ENCODE peak calls at places on chromosomes 6 and 20, in four cellular contexts. M is K562, B is A549, A is GM12878. W is an unnamed sample.

GRCh38 chr20:61979701-61980635 is 85.7 kb downstream of the TAF4 start:
- DNase-seq in M (no peak), B (no peak), A (no peak), W (no peak)

GRCh38 chr6:151408858-151409257 is 17.5 kb upstream of the ZBTB2 start:
- DNase-seq in M (no peak), B (no peak), A (no peak), W (no peak)

GRCh38 chr6:10954590-10955010 is 67.7 kb downstream of the SYCP2L start:
- DNase-seq in M (peak; percentile 81), B (peak; percentile 30), A (peak; percentile 31), W (peak; percentile 82)

GRCh38 chr6:151675746-151676459 is 131.6 kb upstream of the ESR1 start:
- DNase-seq in M (peak; percentile 85), B (peak; percentile 46), A (peak; percentile 11), W (peak; percentile 64)

GRCh38 chr6:30709101-30709868 is 7.8 kb downstream of the MDC1 start:
- DNase-seq in M (no peak), B (no peak), A (no peak), W (no peak)

GRCh38 chr6:45448417-45449389 is 71.0 kb upstream of the SUPT3H start:
- DNase-seq in M (no peak), B (no peak), A (no peak), W (no peak)

GRCh38 chr6:169255643-169256042 is 2.0 kb upstream of the THBS2 start:
- DNase-seq in M (no peak), B (no peak), A (no peak), W (no peak)

GRCh38 chr6:40788661-40789111 is 201.5 kb upstream of the LRFN2 start:
- DNase-seq in M (no peak), B (no peak), A (no peak), W (no peak)

GRCh38 chr20:63177785-63178444 is 38.0 kb downstream of the YTHDF1 start:
- DNase-seq in M (no peak), B (no peak), A (no peak), W (no peak)

GRCh38 chr6:63556369-63556768 is 15.9 kb upstream of the LOC128125822 start:
- DNase-seq in M (no peak), B (no peak), A (no peak), W (no peak)

GRCh38 chr20:7272512-7272911 is 505.0 kb downstream of the BMP2 start:
- DNase-seq in M (no peak), B (no peak), A (no peak), W (no peak)

GRCh38 chr6:114580882-114581281 is 238.1 kb upstream of the HS3ST5 start:
- DNase-seq in M (no peak), B (no peak), A (no peak), W (no peak)

GRCh38 chr6:94130458-94130857 is 711.1 kb upstream of the EPHA7 start:
- DNase-seq in M (no peak), B (no peak), A (no peak), W (no peak)

GRCh38 chr20:45959126-45959525 is 12.9 kb downstream of the ZNF335 start:
- DNase-seq in M (no peak), B (no peak), A (no peak), W (no peak)

GRCh38 chr20:52454660-52455059 is 263.1 kb upstream of the ZFP64 start:
- DNase-seq in M (no peak), B (no peak), A (no peak), W (no peak)

GRCh38 chr20:40689100-40689942 is at the start of gene MAFB:
- DNase-seq in M (peak; percentile 61), B (peak; percentile 27), A (no peak), W (peak; percentile 74)

GRCh38 chr6:152356659-152357058 is 280.5 kb downstream of the SYNE1 start:
- DNase-seq in M (no peak), B (no peak), A (no peak), W (peak; percentile 63)

GRCh38 chr6:22631101-22631500 is 61.7 kb downstream of the HDGFL1 start:
- DNase-seq in M (no peak), B (no peak), A (no peak), W (no peak)

GRCh38 chr20:9331707-9332435 is 182.5 kb upstream of the LAMP5 start:
- DNase-seq in M (no peak), B (no peak), A (no peak), W (no peak)

GRCh38 chr6:135291288-135292116 is 110.4 kb downstream of the MYB start:
- DNase-seq in M (peak; percentile 54), B (no peak), A (no peak), W (peak; percentile 11)

GRCh38 chr6:157789861-157790260 is 33.2 kb upstream of the SNX9 start:
- DNase-seq in M (peak; percentile 88), B (no peak), A (no peak), W (peak; percentile 22)

GRCh38 chr6:169960891-169961611 is 209.6 kb downstream of the ERMARD start:
- DNase-seq in M (no peak), B (no peak), A (no peak), W (no peak)

GRCh38 chr6:8579372-8579771 is 144.0 kb upstream of the SLC35B3 start:
- DNase-seq in M (no peak), B (no peak), A (no peak), W (no peak)

GRCh38 chr6:34601706-34602105 is 45.6 kb upstream of the SPDEF start:
- DNase-seq in M (no peak), B (no peak), A (no peak), W (no peak)

GRCh38 chr6:93293399-93294271 is 125.7 kb downstream of the EPHA7 start:
- DNase-seq in M (no peak), B (no peak), A (no peak), W (no peak)

GRCh38 chr20:54474866-54475265 is 527 bp upstream of the DOK5 start:
- DNase-seq in M (no peak), B (no peak), A (no peak), W (no peak)

GRCh38 chr6:101202975-101203374 is 190.5 kb upstream of the GRIK2 start:
- DNase-seq in M (no peak), B (no peak), A (no peak), W (no peak)

GRCh38 chr6:7053125-7053784 is 54.5 kb upstream of the RREB1 start:
- DNase-seq in M (no peak), B (no peak), A (no peak), W (no peak)
- TF ChIP-seq POLR2AphosphoS2 in M (no peak), B (no peak), A (no peak), W (no peak)

DNA sequence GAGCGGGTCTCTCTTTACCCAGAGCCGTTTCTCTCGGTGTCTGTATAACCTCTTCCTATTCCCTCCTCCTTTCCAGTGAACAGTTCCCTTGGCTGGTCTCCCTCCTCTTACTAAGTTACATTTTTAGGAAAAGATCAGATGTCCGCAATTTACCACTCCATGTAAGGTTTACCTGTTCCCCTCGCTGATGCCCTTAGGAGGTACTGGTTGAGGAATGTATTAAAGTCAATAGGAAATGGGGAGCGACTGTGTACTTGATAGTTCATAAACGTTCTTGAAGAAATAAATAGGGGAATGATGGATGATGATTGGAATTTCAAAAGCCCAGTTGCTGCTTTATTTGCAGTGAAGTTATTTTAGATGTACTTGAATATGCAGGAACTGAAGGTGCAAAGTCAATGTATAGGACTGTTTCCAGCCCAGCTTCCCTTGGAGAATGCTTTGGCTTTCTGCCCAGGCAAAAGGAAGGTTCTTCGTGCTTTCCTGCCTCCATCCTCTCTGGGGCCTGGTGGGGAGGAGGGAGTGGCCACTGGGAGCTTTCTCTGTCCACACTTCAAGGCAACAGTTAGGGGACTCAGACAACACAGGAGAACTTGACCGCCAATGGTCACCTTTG is 19.9 kb downstream of the ADGRF5 start:
- DNase-seq in M (no peak), B (no peak), A (no peak), W (no peak)
- TF ChIP-seq POLR2AphosphoS2 in M (no peak), B (no peak), A (no peak), W (no peak)

GRCh38 chr20:59027746-59028320 is 4.3 kb downstream of the ATP5F1E start:
- DNase-seq in M (no peak), B (no peak), A (no peak), W (no peak)
- TF ChIP-seq POLR2AphosphoS2 in M (no peak), B (no peak), A (no peak), W (no peak)

DNA sequence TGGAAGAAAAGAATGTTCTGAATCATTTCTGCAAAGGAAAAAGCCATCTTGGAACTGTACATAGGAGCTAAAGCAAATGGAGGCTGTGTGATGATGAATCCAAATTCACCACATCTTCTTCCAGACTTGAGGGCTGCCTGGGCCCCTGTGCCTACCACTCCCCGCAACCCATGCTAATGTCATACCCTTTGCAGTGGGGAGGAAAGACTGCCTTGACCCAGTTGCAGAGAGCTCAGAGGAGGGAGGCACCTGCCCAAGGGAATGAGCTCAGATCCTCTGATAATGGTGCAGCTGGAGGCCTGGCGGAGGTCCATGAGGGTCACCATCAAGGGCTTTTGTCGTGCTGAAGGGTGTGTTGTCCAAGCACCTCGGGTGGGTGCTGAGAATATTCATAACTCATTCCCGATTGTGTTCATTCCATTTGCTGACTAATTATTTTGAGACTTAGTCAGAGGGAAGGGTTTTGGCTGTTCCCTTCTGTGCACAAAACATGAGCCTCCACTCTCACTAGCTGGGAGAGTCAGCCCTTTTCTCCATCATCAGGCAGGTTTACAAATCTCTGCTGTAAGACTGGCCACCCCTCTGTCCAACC is 245.8 kb upstream of the JAG1 start:
- DNase-seq in M (no peak), B (no peak), A (no peak), W (no peak)
- TF ChIP-seq POLR2AphosphoS2 in M (no peak), B (no peak), A (no peak), W (no peak)

DNA sequence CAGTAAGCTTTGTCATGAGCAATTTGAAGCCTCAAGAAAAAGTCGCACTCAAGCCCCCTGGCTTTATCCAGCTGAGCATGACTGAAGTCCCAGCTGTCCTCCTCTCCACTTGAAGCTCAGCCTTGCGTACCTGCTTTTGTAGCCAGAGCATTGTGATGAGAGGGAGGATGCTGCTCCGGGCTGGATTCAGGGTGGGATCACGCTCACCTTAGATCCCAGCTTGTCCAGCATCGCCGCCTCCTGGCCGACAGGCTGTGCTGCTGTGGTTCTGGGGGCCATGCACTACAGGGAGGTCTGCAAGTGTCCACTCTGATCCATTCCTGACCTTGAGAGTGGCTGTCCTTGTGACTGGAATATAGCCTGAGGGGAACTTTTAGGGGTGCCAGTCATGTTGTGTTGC is 495.6 kb downstream of the CDH26 start:
- DNase-seq in M (peak; percentile 8), B (no peak), A (no peak), W (no peak)
- TF ChIP-seq POLR2AphosphoS2 in M (no peak), B (no peak), A (no peak), W (no peak)

DNA sequence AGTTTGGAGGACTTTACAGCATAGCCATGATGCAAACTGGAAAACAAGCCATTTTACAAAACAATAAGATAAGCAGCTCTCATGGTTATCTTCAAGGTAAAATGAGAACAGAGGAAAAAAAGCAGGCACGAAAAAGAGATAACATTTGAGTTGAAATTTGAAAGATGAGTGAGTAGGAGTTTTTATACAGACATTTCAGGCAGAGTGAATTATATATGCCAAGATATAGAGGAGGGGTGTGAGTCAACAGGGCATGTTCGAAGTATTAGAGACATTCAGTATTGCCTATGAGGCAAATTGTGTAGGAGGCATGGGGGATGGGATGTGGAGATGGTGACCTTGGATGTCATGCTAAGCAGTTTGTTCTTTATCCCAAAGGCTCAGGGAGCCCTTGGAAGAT is 240.5 kb upstream of the MAN1A1 start:
- DNase-seq in M (no peak), B (no peak), A (no peak), W (no peak)
- TF ChIP-seq POLR2AphosphoS2 in M (no peak), B (no peak), A (no peak), W (no peak)

W was measured in HepG2.